ENCODE peak calls at places on chromosomes 1 and 21, in seven cellular contexts. N is mesenchymal stem cell, C is neuronal stem cell, M is IMR-90, X is H1, J is mesendoderm, G is trophoblast cell. Y is an unnamed sample.

GRCh38 chr1:229031491-229032341 is 239.2 kb upstream of the RAB4A start:
- DNase-seq in N (no peak), C (no peak), M (no peak), X (no peak), J (no peak), G (no peak), Y (no peak)

GRCh38 chr1:193741228-193741627 is 554.8 kb upstream of the B3GALT2 start:
- DNase-seq in N (no peak), C (no peak), M (no peak), X (no peak), J (peak), G (no peak), Y (no peak)

GRCh38 chr1:160858127-160858909 is 4.4 kb downstream of the CD244 start:
- DNase-seq in N (no peak), C (no peak), M (no peak), X (no peak), J (no peak), G (no peak), Y (no peak)

GRCh38 chr1:44811714-44812151 is 3.4 kb downstream of the BTBD19 start:
- DNase-seq in N (peak), C (no peak), M (peak), X (no peak), J (peak), G (peak), Y (no peak)

GRCh38 chr1:186511761-186512637 is 51.1 kb upstream of the PDC start:
- DNase-seq in N (peak), C (no peak), M (peak), X (no peak), J (peak), G (no peak), Y (no peak)

GRCh38 chr21:45278156-45278911 is 9.4 kb downstream of the POFUT2 start:
- DNase-seq in N (no peak), C (no peak), M (no peak), X (no peak), J (no peak), G (no peak), Y (peak)

GRCh38 chr1:109634292-109634691 is 14.7 kb downstream of the AMPD2 start:
- DNase-seq in N (no peak), C (no peak), M (no peak), X (no peak), J (no peak), G (no peak), Y (peak)

GRCh38 chr1:58764294-58764978 is 19.4 kb downstream of the JUN start:
- DNase-seq in N (peak), C (no peak), M (peak), X (no peak), J (no peak), G (no peak), Y (no peak)

GRCh38 chr1:6066680-6067079 is 21.0 kb downstream of the KCNAB2 start:
- DNase-seq in N (no peak), C (no peak), M (no peak), X (no peak), J (no peak), G (no peak), Y (no peak)

GRCh38 chr1:178461104-178461503 is 35.7 kb downstream of the CLEC20A start:
- DNase-seq in N (no peak), C (peak), M (no peak), X (no peak), J (peak), G (no peak), Y (no peak)

GRCh38 chr1:70146488-70146887 is 58.9 kb downstream of the LRRC40 start:
- DNase-seq in N (peak), C (no peak), M (peak), X (no peak), J (no peak), G (no peak), Y (no peak)

GRCh38 chr1:107196973-107197562 is 56.2 kb downstream of the NTNG1 start:
- DNase-seq in N (no peak), C (peak), M (peak), X (peak), J (peak), G (no peak), Y (peak)

GRCh38 chr1:168065511-168065910 is 71.2 kb downstream of the GPR161 start:
- DNase-seq in N (no peak), C (no peak), M (no peak), X (no peak), J (no peak), G (no peak), Y (no peak)

GRCh38 chr1:26787706-26788514 is at the start of gene PIGV:
- DNase-seq in N (peak), C (peak), M (peak), X (peak), J (peak), G (peak), Y (peak)

GRCh38 chr1:245541389-245541788 is 386.6 kb downstream of the KIF26B start:
- DNase-seq in N (no peak), C (no peak), M (peak), X (no peak), J (no peak), G (no peak), Y (no peak)

GRCh38 chr21:39088831-39089380 is 94.3 kb downstream of the PSMG1 start:
- DNase-seq in N (no peak), C (no peak), M (peak), X (no peak), J (peak), G (peak), Y (no peak)

GRCh38 chr1:87941292-87941946 is 612.7 kb downstream of the LMO4 start:
- DNase-seq in N (no peak), C (no peak), M (no peak), X (no peak), J (peak), G (no peak), Y (no peak)

GRCh38 chr1:1157426-1157913 is 16.2 kb upstream of the TTLL10 start:
- DNase-seq in N (peak), C (peak), M (peak), X (peak), J (peak), G (peak), Y (peak)

GRCh38 chr1:211699059-211699458 is 23.6 kb upstream of the NEK2 start:
- DNase-seq in N (no peak), C (no peak), M (no peak), X (peak), J (no peak), G (no peak), Y (peak)

GRCh38 chr1:183783342-183783741 is 21.6 kb upstream of the RGL1 start:
- DNase-seq in N (peak), C (no peak), M (peak), X (no peak), J (no peak), G (no peak), Y (no peak)

GRCh38 chr1:7401814-7402547 is 369.1 kb upstream of the VAMP3 start:
- DNase-seq in N (peak), C (no peak), M (peak), X (peak), J (peak), G (peak), Y (peak)

GRCh38 chr1:231040800-231041704 is 998 bp upstream of the FAM89A start:
- DNase-seq in N (peak), C (no peak), M (no peak), X (peak), J (peak), G (peak), Y (peak)

GRCh38 chr1:185632659-185633428 is 101.3 kb upstream of the HMCN1 start:
- DNase-seq in N (peak), C (no peak), M (peak), X (no peak), J (peak), G (peak), Y (no peak)

GRCh38 chr1:15343729-15344128 is 66.0 kb upstream of the EFHD2 start:
- DNase-seq in N (no peak), C (no peak), M (peak), X (no peak), J (no peak), G (no peak), Y (no peak)

GRCh38 chr1:69794831-69795230 is 227.1 kb downstream of the LRRC7 start:
- DNase-seq in N (no peak), C (no peak), M (no peak), X (no peak), J (no peak), G (peak), Y (no peak)

GRCh38 chr1:149888999-149889289 is 10.4 kb upstream of the BOLA1 start:
- DNase-seq in N (no peak), C (no peak), M (peak), X (no peak), J (no peak), G (peak), Y (no peak)

GRCh38 chr21:31374430-31374829 is 30.4 kb upstream of the TIAM1 start:
- DNase-seq in N (no peak), C (no peak), M (no peak), X (peak), J (peak), G (no peak), Y (no peak)

DNA sequence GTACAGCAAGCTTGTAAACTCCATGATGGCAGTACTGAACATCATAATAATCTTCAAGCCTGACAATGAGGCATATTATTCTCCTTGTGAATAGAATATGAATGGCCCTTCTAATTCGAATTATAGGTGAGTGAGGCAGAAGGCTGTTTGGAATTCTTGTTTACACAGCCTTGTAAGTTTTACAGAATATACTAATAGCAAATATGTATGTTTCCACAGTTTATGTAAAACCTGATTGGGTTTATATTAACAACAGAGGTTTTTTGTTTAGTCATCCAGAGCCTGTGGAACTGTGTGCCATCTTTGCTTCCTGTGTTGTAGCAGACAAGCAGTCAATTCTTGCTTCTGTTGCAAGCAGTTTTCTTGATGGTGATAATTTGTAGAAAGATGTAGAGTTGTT is 8.0 kb downstream of the OSBPL9 start:
- DNase-seq in N (peak), C (no peak), M (peak), X (no peak), J (no peak), G (no peak), Y (no peak)
- H3K4me2 ChIP-seq in N (no peak), C (no peak), M (peak), X (no peak), J (no peak), G (no peak), Y (no peak)

GRCh38 chr1:216032284-216032683 is 391.0 kb downstream of the USH2A start:
- DNase-seq in N (no peak), C (no peak), M (no peak), X (no peak), J (peak), G (no peak), Y (no peak)
- H3K18ac ChIP-seq in N (no peak), C (no peak), M (peak), X (no peak), J (no peak), G (no peak), Y (no peak)

DNA sequence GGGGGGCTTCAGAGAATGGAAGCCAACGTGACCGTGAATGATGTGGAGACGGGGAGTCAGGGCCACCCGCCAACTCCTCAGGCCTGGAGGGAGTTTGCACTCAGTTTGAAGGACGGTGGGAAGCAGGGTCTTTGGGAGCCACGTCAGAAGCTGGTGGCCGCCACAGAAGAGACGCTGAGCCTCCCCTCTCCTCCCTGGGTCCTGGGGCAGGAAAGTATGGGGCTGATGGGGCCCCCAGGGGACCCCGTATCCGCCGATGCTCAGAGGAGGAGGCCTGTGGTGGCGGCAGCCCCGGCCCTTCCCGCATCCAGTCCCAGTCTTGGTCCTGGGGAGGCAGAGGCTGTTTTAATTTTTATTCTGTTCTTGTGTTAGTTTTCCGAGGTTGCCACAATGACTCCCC is 188.6 kb upstream of the C1orf174 start:
- DNase-seq in N (no peak), C (no peak), M (no peak), X (no peak), J (no peak), G (no peak), Y (no peak)
- H3K4me2 ChIP-seq in N (no peak), C (no peak), M (no peak), X (no peak), J (no peak), G (no peak), Y (no peak)

DNA sequence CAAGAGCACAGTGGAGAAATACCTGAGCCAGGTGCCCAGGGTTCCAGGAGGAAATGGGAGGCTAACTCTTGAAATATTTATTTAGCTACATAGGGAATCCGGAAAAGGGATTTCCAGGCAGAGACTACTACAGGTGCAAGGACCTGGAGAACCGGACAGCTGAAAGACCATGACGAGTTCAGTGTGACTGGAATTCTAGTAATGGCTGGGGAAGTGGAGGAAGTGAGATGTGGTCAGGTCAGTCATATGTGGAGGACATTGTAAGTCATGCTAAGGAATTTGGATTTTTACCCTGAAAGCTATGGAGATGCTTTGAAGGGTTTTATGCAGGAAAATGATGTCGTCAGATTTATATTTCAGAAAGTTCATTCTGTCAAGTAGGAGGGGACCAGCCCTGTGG is 1.8 kb downstream of the CAP1 start:
- DNase-seq in N (no peak), C (no peak), M (peak), X (no peak), J (no peak), G (peak), Y (no peak)
- H3K18ac ChIP-seq in N (no peak), C (no peak), M (no peak), X (no peak), J (no peak), G (no peak), Y (no peak)

GRCh38 chr1:200890818-200891773 is 3.6 kb upstream of the INAVA start:
- DNase-seq in N (peak), C (peak), M (peak), X (peak), J (peak), G (peak), Y (peak)
- H3K4me2 ChIP-seq in N (peak), C (peak), M (peak), X (peak), J (peak), G (peak), Y (peak)

GRCh38 chr21:41095983-41096382 is 72.0 kb upstream of the BACE2 start:
- DNase-seq in N (no peak), C (no peak), M (no peak), X (no peak), J (no peak), G (no peak), Y (no peak)
- H3K18ac ChIP-seq in N (no peak), C (no peak), M (no peak), X (no peak), J (no peak), G (no peak), Y (no peak)

DNA sequence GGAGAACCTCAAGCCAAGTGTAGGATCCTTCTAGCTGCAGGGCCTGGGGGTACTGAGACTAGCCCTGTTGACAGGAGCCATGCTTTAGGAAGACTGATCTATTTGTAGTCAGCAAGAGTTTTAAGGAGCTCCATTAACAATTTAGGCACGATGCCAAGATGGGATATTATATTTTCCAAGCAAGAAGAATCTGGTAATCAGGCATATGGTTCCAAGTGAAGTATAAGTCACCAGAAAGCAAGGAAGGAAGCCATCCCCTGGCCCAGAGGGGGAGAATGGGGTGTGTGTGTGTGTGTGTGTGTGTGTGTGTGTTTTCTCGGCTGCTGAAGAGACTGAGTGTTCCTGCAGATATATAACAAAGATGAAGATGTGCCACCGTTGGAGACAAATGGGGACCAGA is 7.1 kb downstream of the IFNAR2 start:
- DNase-seq in N (no peak), C (no peak), M (no peak), X (no peak), J (no peak), G (no peak), Y (no peak)
- H3K4me2 ChIP-seq in N (no peak), C (no peak), M (no peak), X (no peak), J (no peak), G (no peak), Y (no peak)